ENCODE peak calls at places on chromosome 14, in five cellular contexts. F is T-helper 2 cell; A is T-cell; I is stimulated activated CD8-positive, alpha-beta memory T cell treated with anti-CD3 and anti-CD28 coated beads, Interleukin-15, amount 100 ng/mL, for 24 hours; Y is activated CD4-positive, alpha-beta memory T cell treated with anti-CD3 and anti-CD28 coated beads, Interleukin-2, amount 10 ng/mL, durations not matched to agents 7 days and 5 days. S is an unnamed sample.

GRCh38 chr14:92414685-92415084 is 91.7 kb downstream of the SLC24A4 start:
- DNase-seq in I (no peak), A (no peak), F (no peak), Y (no peak), S (no peak)

GRCh38 chr14:93369393-93370266 is 22.6 kb downstream of the COX8C start:
- DNase-seq in Y (no peak), A (no peak), F (no peak), I (no peak), S (no peak)

GRCh38 chr14:73368621-73369020 is 89.7 kb downstream of the NUMB start:
- DNase-seq in Y (no peak), A (no peak), F (no peak), I (no peak), S (no peak)

GRCh38 chr14:97977711-97978261 is 1180.6 kb downstream of the VRK1 start:
- DNase-seq in A (peak; percentile 62), F (peak; percentile 37), I (peak; percentile 45), Y (peak; percentile 82), S (peak; percentile 61)

GRCh38 chr14:96108911-96109310 is 69.7 kb downstream of the C14orf132 start:
- DNase-seq in Y (no peak), F (no peak), A (no peak), I (no peak), S (no peak)

GRCh38 chr14:74655597-74656389 is 43.8 kb upstream of the LTBP2 start:
- DNase-seq in Y (no peak), F (no peak), A (no peak), I (no peak), S (no peak)

GRCh38 chr14:104742586-104743455 is 10.1 kb upstream of the SIVA1 start:
- DNase-seq in I (no peak), F (no peak), A (no peak), Y (no peak), S (no peak)

GRCh38 chr14:101153691-101154090 is 250.2 kb upstream of the RTL1 start:
- DNase-seq in Y (no peak), I (no peak), A (no peak), F (no peak), S (no peak)

GRCh38 chr14:88258026-88258425 is 65.0 kb downstream of the KCNK10 start:
- DNase-seq in A (no peak), I (no peak), Y (no peak), F (no peak), S (no peak)

GRCh38 chr14:31292962-31293616 is 85.5 kb upstream of the HECTD1 start:
- DNase-seq in F (no peak), A (no peak), I (no peak), Y (no peak), S (no peak)

GRCh38 chr14:76953196-76953945 is 75.1 kb downstream of the IRF2BPL start:
- DNase-seq in A (peak; percentile 14), Y (peak; percentile 62), F (no peak), I (no peak), S (peak; percentile 24)

GRCh38 chr14:34994668-34995067 is 11.9 kb downstream of the SRP54 start:
- DNase-seq in Y (no peak), F (no peak), I (no peak), A (no peak), S (no peak)

GRCh38 chr14:100292301-100292775 is 13.9 kb downstream of the SLC25A29 start:
- DNase-seq in Y (no peak), F (no peak), A (no peak), I (no peak), S (no peak)

GRCh38 chr14:61271552-61271951 is 9.6 kb downstream of the TMEM30B start:
- DNase-seq in F (no peak), A (no peak), Y (no peak), I (no peak), S (no peak)

GRCh38 chr14:92397140-92397815 is 74.3 kb downstream of the SLC24A4 start:
- DNase-seq in A (no peak), F (no peak), I (no peak), Y (no peak), S (no peak)

GRCh38 chr14:59829941-59830734 is 40.4 kb downstream of the RTN1 start:
- DNase-seq in F (no peak), Y (no peak), A (no peak), I (no peak), S (no peak)

GRCh38 chr14:90995785-90996184 is 64.7 kb downstream of the RPS6KA5 start:
- DNase-seq in A (no peak), I (no peak), Y (no peak), F (no peak), S (no peak)

GRCh38 chr14:75125617-75126016 is 1.2 kb downstream of the NEK9 start:
- DNase-seq in Y (no peak), F (no peak), I (no peak), A (no peak), S (no peak)

GRCh38 chr14:31389947-31390346 is 30.4 kb downstream of the HEATR5A start:
- DNase-seq in F (no peak), A (no peak), I (no peak), Y (no peak), S (no peak)

GRCh38 chr14:74491952-74492351 is 1.2 kb downstream of the NPC2 start:
- DNase-seq in Y (no peak), A (no peak), I (no peak), F (no peak), S (no peak)

GRCh38 chr14:90559811-90560492 is 163.1 kb downstream of the CALM1 start:
- DNase-seq in A (no peak), F (no peak), Y (no peak), I (no peak), S (no peak)

GRCh38 chr14:63543000-63543825 is at the start of gene PPP2R5E:
- DNase-seq in I (peak; percentile 79), F (peak; percentile 89), A (peak; percentile 98), Y (peak; percentile 99), S (peak; percentile 96)

GRCh38 chr14:106694638-106695393 is 1168.4 kb downstream of the TMEM121 start:
- DNase-seq in A (no peak), I (peak; percentile 35), Y (peak; percentile 61), F (peak; percentile 26), S (peak; percentile 60)

GRCh38 chr14:63551338-63551737 is 8.2 kb upstream of the PPP2R5E start:
- DNase-seq in Y (no peak), F (no peak), I (no peak), A (no peak), S (no peak)

GRCh38 chr14:90808759-90809529 is 7.3 kb downstream of the TTC7B start:
- DNase-seq in Y (no peak), I (no peak), F (no peak), A (no peak), S (no peak)

GRCh38 chr14:32330356-32331226 is 1.5 kb downstream of the AKAP6 start:
- DNase-seq in A (no peak), I (no peak), Y (no peak), F (no peak), S (no peak)

GRCh38 chr14:35365130-35366047 is 39.2 kb downstream of the NFKBIA start:
- DNase-seq in A (no peak), F (no peak), I (peak; percentile 33), Y (peak; percentile 76), S (no peak)

GRCh38 chr14:103296007-103296406 is 38.0 kb upstream of the EIF5 start:
- DNase-seq in Y (no peak), A (no peak), I (no peak), F (no peak), S (no peak)

GRCh38 chr14:89255012-89255411 is 162.0 kb downstream of the FOXN3 start:
- DNase-seq in F (no peak), A (no peak), Y (no peak), I (no peak), S (no peak)

GRCh38 chr14:87332001-87332400 is 661.0 kb downstream of the GALC start:
- DNase-seq in I (no peak), F (no peak), Y (no peak), A (no peak), S (no peak)

GRCh38 chr14:54570651-54571415 is 3.9 kb downstream of the SAMD4A start:
- DNase-seq in I (no peak), A (no peak), F (no peak), Y (no peak), S (no peak)

GRCh38 chr14:99191663-99192621 is 80.1 kb downstream of the BCL11B start:
- DNase-seq in F (no peak), Y (peak; percentile 49), A (peak; percentile 66), I (no peak), S (peak; percentile 29)

GRCh38 chr14:70804556-70805162 is 4.7 kb downstream of the MAP3K9 start:
- DNase-seq in F (no peak), A (no peak), Y (no peak), I (no peak), S (no peak)